ENCODE peak calls at places on chromosomes 11 and 22, in four cellular contexts. U is HL-60, Y is K562, T is GM12878. V is an unnamed sample.

GRCh38 chr22:32050678-32051515 is 7.8 kb downstream of the SLC5A1 start:
- DNase-seq in U (peak; percentile 76), Y (no peak), T (peak; percentile 63), V (no peak)

GRCh38 chr11:44498524-44498923 is 66.9 kb upstream of the CD82 start:
- DNase-seq in U (no peak), Y (no peak), T (no peak), V (no peak)

GRCh38 chr11:64489831-64490441 is 101.1 kb upstream of the SLC22A12 start:
- DNase-seq in U (peak; percentile 76), Y (peak; percentile 78), T (no peak), V (peak; percentile 42)

GRCh38 chr11:119222308-119222707 is 16.2 kb downstream of the CBL start:
- DNase-seq in U (no peak), Y (no peak), T (no peak), V (no peak)

GRCh38 chr11:114892381-114893197 is 214.3 kb downstream of the NXPE2 start:
- DNase-seq in U (no peak), Y (peak; percentile 74), T (no peak), V (peak; percentile 22)

GRCh38 chr11:1758611-1759150 is 5.0 kb downstream of the CTSD start:
- DNase-seq in U (no peak), Y (no peak), T (no peak), V (no peak)

GRCh38 chr11:74846770-74847169 is 98.1 kb downstream of the RNF169 start:
- DNase-seq in U (no peak), Y (no peak), T (no peak), V (no peak)

GRCh38 chr22:40270748-40271373 is 75.4 kb upstream of the ADSL start:
- DNase-seq in U (no peak), Y (no peak), T (no peak), V (no peak)

GRCh38 chr22:17264321-17265052 is 45.3 kb upstream of the ADA2 start:
- DNase-seq in U (no peak), Y (no peak), T (no peak), V (no peak)

GRCh38 chr22:26887456-26887855 is 230.1 kb downstream of the MIAT start:
- DNase-seq in U (no peak), Y (no peak), T (no peak), V (no peak)

GRCh38 chr22:37381489-37381888 is 45.8 kb downstream of the ELFN2 start:
- DNase-seq in U (no peak), Y (no peak), T (no peak), V (no peak)

GRCh38 chr11:11968511-11969280 is 39.7 kb downstream of the DKK3 start:
- DNase-seq in U (no peak), Y (no peak), T (no peak), V (no peak)

GRCh38 chr22:41775976-41776375 is 24.5 kb upstream of the CCDC134 start:
- DNase-seq in U (no peak), Y (no peak), T (no peak), V (no peak)

GRCh38 chr11:22193348-22194051 is 615 bp downstream of the ANO5 start:
- DNase-seq in U (no peak), Y (peak; percentile 9), T (no peak), V (peak; percentile 16)

GRCh38 chr11:64004590-64004984 is 18.3 kb downstream of the OTUB1 start:
- DNase-seq in U (no peak), Y (no peak), T (no peak), V (no peak)

GRCh38 chr11:60130496-60130895 is 42.0 kb downstream of the MS4A2 start:
- DNase-seq in U (peak; percentile 82), Y (peak; percentile 34), T (no peak), V (no peak)

GRCh38 chr11:83666149-83666548 is 380.0 kb upstream of the CCDC90B start:
- DNase-seq in U (no peak), Y (no peak), T (no peak), V (no peak)

GRCh38 chr11:103682318-103683184 is 353.9 kb upstream of the DDI1 start:
- DNase-seq in U (peak; percentile 48), Y (peak; percentile 11), T (peak; percentile 26), V (peak; percentile 4)

GRCh38 chr22:35219012-35219411 is 38.3 kb upstream of the HMGXB4 start:
- DNase-seq in U (no peak), Y (peak; percentile 57), T (no peak), V (no peak)

GRCh38 chr22:30948930-30949342 is 19.6 kb downstream of the MORC2 start:
- DNase-seq in U (no peak), Y (no peak), T (no peak), V (no peak)

GRCh38 chr11:113305440-113306336 is 8.7 kb upstream of the TTC12 start:
- DNase-seq in U (peak; percentile 51), Y (peak; percentile 41), T (no peak), V (peak; percentile 46)

GRCh38 chr11:77283101-77283500 is 18.4 kb downstream of the GDPD4 start:
- DNase-seq in U (no peak), Y (no peak), T (no peak), V (no peak)

GRCh38 chr11:57744386-57744785 is 3.1 kb downstream of the SELENOH start:
- DNase-seq in U (no peak), Y (no peak), T (no peak), V (no peak)
- TF ChIP-seq POLR2AphosphoS5 in U (no peak), Y (no peak), T (no peak), V (peak; percentile 44)

DNA sequence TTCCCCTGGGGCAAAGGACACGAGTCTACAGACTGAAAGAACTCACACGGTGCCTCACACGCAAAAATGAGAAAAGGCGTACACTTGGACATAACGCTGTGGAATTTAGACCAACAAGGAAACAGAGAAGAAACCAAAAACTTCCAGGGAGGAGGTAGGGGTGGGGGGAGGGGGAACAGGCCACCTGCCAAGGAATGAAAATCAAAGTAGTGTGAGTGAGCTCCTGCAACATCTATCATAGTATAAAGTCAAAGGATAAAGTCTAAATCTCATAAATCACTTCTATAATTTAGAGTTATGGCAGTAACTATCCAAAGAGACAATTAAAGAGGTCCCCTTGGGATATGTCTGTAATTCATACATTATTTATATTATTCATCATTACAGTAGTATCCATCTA is 10.0 kb upstream of the IRAG1 start:
- DNase-seq in U (no peak), Y (no peak), T (no peak), V (no peak)
- TF ChIP-seq SPI1 in U (no peak), Y (no peak), T (no peak), V (no peak)

DNA sequence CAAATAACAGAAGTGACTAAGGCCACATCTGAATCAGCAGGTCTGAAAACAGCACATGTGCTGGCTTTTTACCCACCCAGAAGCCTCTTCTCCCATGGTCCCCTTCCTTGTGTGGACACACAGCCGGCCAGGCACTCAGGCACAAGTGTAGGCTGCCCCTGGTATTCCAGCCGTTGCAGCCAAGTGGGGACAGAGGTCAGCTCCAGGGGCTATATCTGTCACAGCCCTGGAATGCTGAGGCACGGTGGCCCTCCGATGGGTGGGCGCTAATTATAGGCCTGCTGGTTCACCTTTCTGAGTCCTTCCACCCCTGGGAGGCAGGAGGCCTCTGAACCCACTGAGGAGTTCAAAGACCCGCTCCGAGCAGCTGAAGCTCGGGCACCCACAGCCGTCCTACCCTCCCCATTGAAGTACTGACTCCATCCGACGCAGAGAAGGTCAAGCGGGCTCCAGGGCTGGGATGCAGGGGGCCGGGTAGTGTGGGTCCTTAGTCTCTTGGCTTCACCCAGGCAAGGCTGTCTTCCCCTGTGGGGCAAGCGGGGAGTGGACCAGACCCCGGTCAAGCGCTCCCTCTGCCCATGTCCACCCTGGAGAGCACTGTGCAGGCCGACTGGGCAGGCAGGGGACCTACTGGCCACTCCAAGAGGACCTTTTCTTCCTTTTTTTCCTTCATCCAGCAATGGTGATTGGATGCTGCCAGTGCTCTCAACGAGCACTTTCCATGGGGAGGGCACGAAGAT is 14.3 kb downstream of the FGF3 start:
- DNase-seq in U (no peak), Y (no peak), T (no peak), V (no peak)
- TF ChIP-seq POLR2AphosphoS5 in U (no peak), Y (no peak), T (no peak), V (no peak)

GRCh38 chr22:38927033-38927789 is 30.2 kb upstream of the APOBEC3A start:
- DNase-seq in U (peak; percentile 30), Y (no peak), T (peak; percentile 7), V (peak; percentile 49)
- TF ChIP-seq SPI1 in U (no peak), Y (no peak), T (no peak), V (no peak)

DNA sequence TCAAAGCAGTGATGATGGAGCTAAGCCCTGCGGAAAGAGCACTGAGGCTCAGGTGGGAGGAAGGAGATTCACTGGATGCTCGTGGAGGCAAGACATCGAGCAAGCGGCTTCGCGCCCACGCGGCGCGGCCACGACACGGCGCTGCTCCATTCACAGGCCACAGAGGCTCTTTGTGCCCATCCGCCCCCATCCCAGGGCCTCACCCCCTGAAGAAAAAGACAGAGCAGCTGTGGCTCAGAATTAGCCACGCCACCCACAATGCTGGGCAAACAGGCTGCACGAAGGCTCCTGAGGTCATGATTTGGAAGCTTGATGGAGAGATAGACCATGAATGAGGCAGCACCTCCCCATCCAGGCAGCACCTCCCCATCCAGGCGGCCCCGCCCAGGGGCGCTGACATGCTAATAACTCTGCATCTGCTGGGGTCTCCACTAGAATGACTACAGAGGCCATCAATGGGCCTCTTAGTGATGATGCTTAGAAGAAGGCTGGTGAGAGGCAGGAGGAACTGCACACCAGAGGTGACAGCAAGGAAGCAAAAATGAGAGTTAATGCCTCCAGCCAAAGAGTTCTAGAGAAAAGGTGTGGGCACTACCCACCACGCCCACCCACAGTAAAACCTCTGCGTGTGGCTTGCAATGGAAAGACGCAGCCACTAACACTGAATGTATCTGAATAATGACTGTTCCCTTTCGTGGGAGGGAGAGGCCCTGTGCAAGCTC is 43.5 kb downstream of the MYH9 start:
- DNase-seq in U (no peak), Y (no peak), T (no peak), V (no peak)
- TF ChIP-seq POLR2AphosphoS5 in U (no peak), Y (no peak), T (no peak), V (no peak)

DNA sequence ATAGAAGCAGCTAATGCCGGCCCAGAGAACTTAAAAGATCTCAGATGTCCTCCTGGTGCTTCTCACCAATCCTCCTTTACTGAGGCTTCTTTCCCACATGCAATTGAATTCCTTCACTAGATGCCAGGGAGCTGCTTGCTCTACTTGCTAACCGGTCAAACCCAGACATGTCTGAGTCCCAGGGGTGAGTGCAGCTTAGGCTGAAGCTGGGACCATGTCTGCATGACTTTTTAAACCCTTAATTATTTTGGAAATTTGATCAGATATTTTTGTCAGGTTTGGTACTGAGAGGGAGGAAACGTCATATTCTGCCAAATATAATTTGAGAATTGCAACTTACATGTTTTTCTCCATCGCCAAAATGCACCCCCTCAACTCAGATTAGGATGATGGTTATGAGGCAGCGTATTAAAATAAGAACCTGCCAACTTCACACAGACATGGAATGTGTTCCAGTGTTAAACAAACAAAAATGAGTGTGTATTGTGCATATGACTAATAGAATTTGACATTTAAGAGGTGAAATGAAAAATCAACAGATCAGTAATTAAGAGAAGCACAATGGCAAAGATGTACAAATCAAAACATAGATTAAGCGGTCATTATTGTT is 529.5 kb downstream of the ETS1 start:
- DNase-seq in U (no peak), Y (no peak), T (no peak), V (no peak)
- TF ChIP-seq SPI1 in U (no peak), Y (no peak), T (no peak), V (no peak)

GRCh38 chr11:95647355-95647754 is 142.2 kb downstream of the FAM76B start:
- DNase-seq in U (no peak), Y (no peak), T (no peak), V (no peak)
- TF ChIP-seq POLR2AphosphoS5 in U (no peak), Y (no peak), T (no peak), V (no peak)

GRCh38 chr11:66008468-66009101 is 3.2 kb upstream of the CST6 start:
- DNase-seq in U (no peak), Y (no peak), T (no peak), V (no peak)
- TF ChIP-seq SPI1 in U (no peak), Y (no peak), T (no peak), V (no peak)